ENCODE peak calls at places on chromosomes 2 and 18, in four cellular contexts. Q is fibroblast of mammary gland, T is tibial nerve, P is Calu3. H is an unnamed sample.

GRCh38 chr18:70234667-70235459 is 29.4 kb upstream of the RTTN start:
- DNase-seq in Q (peak), T (no peak), P (peak), H (no peak)

GRCh38 chr2:196453613-196454047 is 185.9 kb upstream of the CCDC150 start:
- DNase-seq in Q (peak), T (no peak), P (peak), H (no peak)

GRCh38 chr18:7885763-7886295 is 318.7 kb downstream of the PTPRM start:
- DNase-seq in Q (no peak), T (no peak), P (no peak), H (no peak)

GRCh38 chr2:67825476-67825875 is 237.3 kb downstream of the C1D start:
- DNase-seq in Q (peak), T (no peak), P (no peak), H (no peak)

GRCh38 chr2:124911560-124911959 is 886.5 kb downstream of the CNTNAP5 start:
- DNase-seq in Q (no peak), T (no peak), P (no peak), H (no peak)

GRCh38 chr18:77366725-77367641 is 117.3 kb downstream of the GALR1 start:
- DNase-seq in Q (peak), T (peak), P (no peak), H (no peak)

GRCh38 chr18:57210101-57210661 is 63.3 kb downstream of the BOD1L2 start:
- DNase-seq in Q (peak), T (peak), P (peak), H (no peak)

GRCh38 chr2:66013456-66013855 is 421.5 kb upstream of the MEIS1 start:
- DNase-seq in Q (peak), T (no peak), P (peak), H (no peak)

GRCh38 chr2:114661926-114662670 is 219.7 kb downstream of the DPP10 start:
- DNase-seq in Q (no peak), T (no peak), P (no peak), H (peak)

GRCh38 chr2:85731606-85732005 is 22.2 kb upstream of the ATOH8 start:
- DNase-seq in Q (no peak), T (no peak), P (no peak), H (no peak)

GRCh38 chr18:39622431-39622830 is 2056.8 kb upstream of the CELF4 start:
- DNase-seq in Q (no peak), T (no peak), P (no peak), H (no peak)

GRCh38 chr2:43265006-43265770 is 38.8 kb upstream of the ZFP36L2 start:
- DNase-seq in Q (peak), T (no peak), P (no peak), H (no peak)

GRCh38 chr2:26587966-26588365 is 53.2 kb downstream of the CIB4 start:
- DNase-seq in Q (no peak), T (no peak), P (no peak), H (no peak)

GRCh38 chr2:96715658-96716057 is 24.2 kb downstream of the LMAN2L start:
- DNase-seq in Q (no peak), T (no peak), P (no peak), H (no peak)

GRCh38 chr2:201931955-201932354 is 101.7 kb upstream of the FZD7 start:
- DNase-seq in Q (peak), T (no peak), P (no peak), H (no peak)

GRCh38 chr2:156787517-156787916 is 351.3 kb downstream of the GPD2 start:
- DNase-seq in Q (no peak), T (no peak), P (no peak), H (no peak)

GRCh38 chr2:108944601-108945241 is 44.3 kb downstream of the EDAR start:
- DNase-seq in Q (no peak), T (no peak), P (no peak), H (no peak)

GRCh38 chr2:233803994-233804393 is 25.9 kb downstream of the MROH2A start:
- DNase-seq in Q (no peak), T (no peak), P (no peak), H (peak)

GRCh38 chr2:68235090-68235489 is 17.2 kb downstream of the PPP3R1 start:
- DNase-seq in Q (no peak), T (no peak), P (no peak), H (no peak)

GRCh38 chr2:72980535-72981217 is 63.4 kb downstream of the EMX1 start:
- DNase-seq in Q (no peak), T (no peak), P (no peak), H (no peak)

GRCh38 chr2:230949966-230950832 is 25.2 kb upstream of the GPR55 start:
- DNase-seq in Q (no peak), T (no peak), P (no peak), H (no peak)

GRCh38 chr2:168901013-168901412 is at the start of gene G6PC2:
- DNase-seq in Q (no peak), T (no peak), P (no peak), H (no peak)

GRCh38 chr2:854460-854859 is 96.2 kb upstream of the SNTG2 start:
- DNase-seq in Q (peak), T (no peak), P (peak), H (peak)

GRCh38 chr2:16674154-16674553 is 8.5 kb upstream of the CYRIA start:
- DNase-seq in Q (no peak), T (no peak), P (no peak), H (no peak)

GRCh38 chr2:172783091-172783898 is 47.6 kb downstream of the RAPGEF4 start:
- DNase-seq in Q (peak), T (no peak), P (peak), H (peak)
- TF ChIP-seq CTCF in Q (peak), T (no peak), P (no peak), H (no peak)

DNA sequence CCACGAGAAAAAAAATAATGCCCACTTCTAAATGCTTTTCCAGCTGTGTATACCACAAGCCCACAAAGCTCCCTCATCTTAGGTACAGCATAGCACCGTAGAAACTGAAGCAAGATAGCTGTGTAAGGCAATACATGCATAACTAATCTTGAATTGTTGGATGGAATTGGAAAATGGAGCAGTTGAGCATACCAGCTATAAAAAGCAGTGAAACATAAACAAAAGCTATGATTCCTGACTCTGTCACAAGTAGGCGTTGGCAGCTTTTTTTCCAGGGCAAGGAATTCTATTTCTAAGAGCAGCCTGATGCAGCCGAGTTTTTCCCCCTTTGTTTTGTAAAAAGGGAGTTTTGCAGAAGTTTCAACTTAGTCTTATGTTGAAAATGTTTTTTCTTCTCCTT is 32.4 kb downstream of the MOGAT1 start:
- DNase-seq in Q (peak), T (no peak), P (no peak), H (no peak)
- TF ChIP-seq CTCF in Q (no peak), T (no peak), P (no peak), H (no peak)

GRCh38 chr2:33084433-33084832 is 137.7 kb downstream of the LTBP1 start:
- DNase-seq in Q (no peak), T (no peak), P (no peak), H (no peak)

GRCh38 chr2:33086400-33087015 is 139.8 kb downstream of the LTBP1 start:
- DNase-seq in Q (peak), T (no peak), P (peak), H (no peak)

GRCh38 chr2:33085646-33086045 is 138.9 kb downstream of the LTBP1 start:
- DNase-seq in Q (peak), T (no peak), P (no peak), H (no peak)

GRCh38 chr2:33081691-33082090 is 134.9 kb downstream of the LTBP1 start:
- DNase-seq in Q (no peak), T (no peak), P (no peak), H (no peak)

GRCh38 chr2:33083671-33084387 is 137.1 kb downstream of the LTBP1 start:
- DNase-seq in Q (no peak), T (no peak), P (no peak), H (no peak)
- TF ChIP-seq CTCF in Q (no peak), T (no peak), P (no peak), H (no peak)

GRCh38 chr18:53004798-53005197 is 664.8 kb downstream of the DCC start:
- DNase-seq in Q (no peak), T (no peak), P (no peak), H (no peak)
- TF ChIP-seq CTCF in Q (no peak), T (no peak), P (no peak), H (no peak)

GRCh38 chr18:32848836-32849235 is 76.0 kb upstream of the KLHL14 start:
- DNase-seq in Q (peak), T (no peak), P (no peak), H (no peak)

GRCh38 chr18:32851936-32852335 is 79.1 kb upstream of the KLHL14 start:
- DNase-seq in Q (peak), T (no peak), P (no peak), H (no peak)

GRCh38 chr18:32847719-32848118 is 74.9 kb upstream of the KLHL14 start:
- DNase-seq in Q (no peak), T (no peak), P (no peak), H (no peak)
- TF ChIP-seq CTCF in Q (no peak), T (no peak), P (no peak), H (no peak)

GRCh38 chr2:151071382-151071781 is 190.3 kb downstream of the RBM43 start:
- DNase-seq in Q (peak), T (no peak), P (peak), H (no peak)
- TF ChIP-seq CTCF in Q (peak), T (no peak), P (peak), H (no peak)

GRCh38 chr2:204888222-204888621 is 342.9 kb downstream of the PARD3B start:
- DNase-seq in Q (peak), T (no peak), P (no peak), H (no peak)

GRCh38 chr2:204886713-204887112 is 341.4 kb downstream of the PARD3B start:
- DNase-seq in Q (no peak), T (no peak), P (no peak), H (no peak)

GRCh38 chr2:204881519-204882111 is 336.3 kb downstream of the PARD3B start:
- DNase-seq in Q (no peak), T (no peak), P (no peak), H (no peak)

GRCh38 chr2:204880928-204881327 is 335.7 kb downstream of the PARD3B start:
- DNase-seq in Q (no peak), T (no peak), P (no peak), H (no peak)

GRCh38 chr2:204885747-204886146 is 340.5 kb downstream of the PARD3B start:
- DNase-seq in Q (peak), T (no peak), P (peak), H (no peak)
- TF ChIP-seq CTCF in Q (no peak), T (no peak), P (no peak), H (no peak)

GRCh38 chr2:100870652-100871531 is 51.0 kb downstream of the NPAS2 start:
- DNase-seq in Q (no peak), T (no peak), P (no peak), H (no peak)
- TF ChIP-seq CTCF in Q (peak), T (no peak), P (no peak), H (no peak)

GRCh38 chr2:238087211-238087610 is 12.9 kb upstream of the ESPNL start:
- DNase-seq in Q (no peak), T (no peak), P (no peak), H (no peak)
- TF ChIP-seq CTCF in Q (no peak), T (no peak), P (no peak), H (no peak)